ENCODE peak calls at places on chromosome X, in four cellular contexts. D is HCT116, L is endothelial cell of umbilical vein, N is K562. T is an unnamed sample.

GRCh38 chrX:10217218-10217617 is 60.4 kb downstream of the CLCN4 start:
- DNase-seq in D (no peak), L (no peak), N (no peak), T (no peak)

GRCh38 chrX:22952011-22952410 is 47.7 kb upstream of the DDX53 start:
- DNase-seq in D (no peak), L (peak; percentile 61), N (no peak), T (no peak)

GRCh38 chrX:23662853-23663252 is 4.4 kb upstream of the PRDX4 start:
- DNase-seq in D (no peak), L (no peak), N (no peak), T (no peak)

GRCh38 chrX:110409925-110410324 is 51.3 kb downstream of the RTL9 start:
- DNase-seq in D (no peak), L (peak; percentile 41), N (peak; percentile 53), T (no peak)

GRCh38 chrX:41412261-41413167 is 34.6 kb upstream of the NYX start:
- DNase-seq in D (no peak), L (no peak), N (no peak), T (no peak)

GRCh38 chrX:23621621-23622265 is 45.5 kb upstream of the PRDX4 start:
- DNase-seq in D (no peak), L (no peak), N (no peak), T (no peak)

GRCh38 chrX:56113785-56114436 is 118.2 kb upstream of the KLF8 start:
- DNase-seq in D (no peak), L (no peak), N (no peak), T (no peak)

GRCh38 chrX:56800307-56800706 is 71.3 kb downstream of the NBDY start:
- DNase-seq in D (no peak), L (no peak), N (no peak), T (no peak)

GRCh38 chrX:56745019-56745418 is 16.0 kb downstream of the NBDY start:
- DNase-seq in D (peak; percentile 50), L (peak; percentile 7), N (no peak), T (no peak)

GRCh38 chrX:104343408-104344129 is 88.8 kb upstream of the ESX1 start:
- DNase-seq in D (peak; percentile 80), L (peak; percentile 87), N (peak; percentile 25), T (peak; percentile 18)

GRCh38 chrX:121333942-121334341 is 286.5 kb downstream of the GLUD2 start:
- DNase-seq in D (no peak), L (no peak), N (no peak), T (no peak)

GRCh38 chrX:102042706-102043325 is 82.7 kb upstream of the TCEAL2 start:
- DNase-seq in D (no peak), L (no peak), N (no peak), T (no peak)

GRCh38 chrX:107324493-107325310 is 118.3 kb downstream of the DNAAF6 start:
- DNase-seq in D (no peak), L (peak; percentile 2), N (peak; percentile 9), T (no peak)

GRCh38 chrX:45774961-45775360 is 574.3 kb upstream of the DIPK2B start:
- DNase-seq in D (no peak), L (peak; percentile 79), N (no peak), T (no peak)
- H3K9ac ChIP-seq in D (peak overlapping the region; percentile 67), L (peak overlapping the region; percentile 41), N (no peak overlapping the region), T (no peak overlapping the region)

DNA sequence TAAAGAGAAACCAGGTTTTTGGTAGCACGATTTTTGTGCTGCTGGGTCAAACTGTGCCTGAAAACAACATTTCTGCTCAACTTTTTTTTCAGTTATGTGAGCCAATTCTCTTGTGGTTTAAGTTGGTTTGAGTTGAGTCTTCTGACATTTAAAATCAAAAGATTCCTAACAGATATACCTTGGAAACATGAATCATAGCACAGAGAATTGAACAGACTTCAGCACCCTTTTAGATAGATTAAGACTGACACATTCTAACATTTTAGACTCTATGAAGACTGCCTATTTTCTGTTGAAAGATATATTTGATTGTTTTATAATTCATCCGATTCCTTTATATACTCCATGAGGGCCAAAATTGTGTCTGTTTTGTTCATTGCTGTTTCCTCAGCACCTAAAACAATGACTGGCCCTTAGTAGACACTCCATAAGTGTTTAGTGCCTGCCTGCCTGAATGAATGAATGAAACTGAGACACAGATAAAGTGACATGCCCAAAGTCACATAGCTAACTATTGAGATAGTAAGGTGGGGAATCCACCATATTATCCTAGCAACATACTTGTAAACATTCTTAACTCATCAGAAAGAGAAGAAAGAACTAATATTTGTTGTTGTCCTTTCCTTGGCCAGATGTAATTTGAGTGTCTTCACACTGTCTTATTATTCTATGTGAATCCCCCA is 624.0 kb downstream of the MID1IP1 start:
- DNase-seq in D (no peak), L (no peak), N (no peak), T (no peak)
- TF ChIP-seq POLR2AphosphoS5 in D (no peak), L (no peak), N (no peak), T (no peak)

DNA sequence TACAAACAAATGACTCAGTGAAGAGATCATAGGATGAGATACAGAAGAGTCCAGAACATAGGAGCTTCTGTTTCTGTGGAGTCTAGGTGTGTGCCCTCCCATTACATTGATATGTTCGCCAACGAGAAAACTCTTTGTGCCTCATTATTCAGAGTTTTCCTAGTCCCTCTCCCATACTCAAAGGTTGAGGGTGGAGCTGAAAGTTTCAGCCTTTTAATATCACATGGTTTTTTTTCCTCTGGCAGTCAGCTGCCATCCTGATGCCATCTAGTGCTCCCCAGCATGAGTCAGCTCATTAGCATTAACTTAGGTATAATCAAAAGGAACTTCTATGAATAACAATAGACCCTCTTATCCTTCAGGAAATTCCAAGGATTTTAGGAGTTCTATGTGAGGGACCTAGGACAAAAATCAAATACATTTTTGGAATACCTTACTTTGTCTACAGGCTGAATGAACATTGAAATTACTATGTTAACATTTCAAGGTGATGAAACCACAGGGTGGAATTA is 559.6 kb upstream of the AMOT start:
- DNase-seq in D (peak; percentile 33), L (peak; percentile 73), N (no peak), T (no peak)
- H3K27ac ChIP-seq in D (peak overlapping the region; percentile 52), L (peak overlapping the region; percentile 93), N (no peak overlapping the region), T (no peak overlapping the region)

GRCh38 chrX:135421537-135421931 is 210 bp upstream of the SMIM10L2A start:
- DNase-seq in D (peak; percentile 62), L (peak; percentile 76), N (peak; percentile 92), T (no peak)
- H3K9ac ChIP-seq in D (no peak overlapping the region), L (no peak overlapping the region), N (peak overlapping the region; percentile 2), T (no peak overlapping the region)

GRCh38 chrX:53250556-53250955 is 25.5 kb upstream of the KDM5C start:
- DNase-seq in D (no peak), L (no peak), N (no peak), T (no peak)
- TF ChIP-seq POLR2AphosphoS5 in D (no peak), L (no peak), N (no peak), T (no peak)

GRCh38 chrX:116009348-116009747 is 161.2 kb upstream of the AGTR2 start:
- DNase-seq in D (no peak), L (no peak), N (no peak), T (no peak)
- H3K27ac ChIP-seq in D (no peak overlapping the region), L (no peak overlapping the region), N (no peak overlapping the region), T (no peak overlapping the region)